ENCODE peak calls at places on chromosomes 6 and 20, in four cellular contexts. One of them, this sample, is unnamed.

GRCh38 chr20:5996765-5997164 is 46.3 kb downstream of the MCM8 start:
- DNase-seq in GM23248: no peak
- DNase-seq in esophagus squamous epithelium: no peak
- DNase-seq in heart right ventricle: no peak
- DNase-seq in this sample: no peak

GRCh38 chr20:23889775-23890187 is 10.2 kb upstream of the CST5 start:
- DNase-seq in heart right ventricle: peak; percentile 29
- DNase-seq in GM23248: peak; percentile 62
- DNase-seq in esophagus squamous epithelium: no peak
- DNase-seq in this sample: no peak

GRCh38 chr6:168319279-168320051 is at the start of gene DACT2:
- DNase-seq in esophagus squamous epithelium: no peak
- DNase-seq in GM23248: no peak
- DNase-seq in heart right ventricle: no peak
- DNase-seq in this sample: no peak

GRCh38 chr6:105545206-105545920 is 142.5 kb upstream of the PREP start:
- DNase-seq in heart right ventricle: no peak
- DNase-seq in GM23248: peak; percentile 83
- DNase-seq in esophagus squamous epithelium: no peak
- DNase-seq in this sample: no peak

GRCh38 chr6:27477318-27478013 is 4.6 kb upstream of the ZNF184 start:
- DNase-seq in heart right ventricle: no peak
- DNase-seq in esophagus squamous epithelium: no peak
- DNase-seq in GM23248: no peak
- DNase-seq in this sample: no peak

GRCh38 chr20:50395258-50395729 is 114.9 kb upstream of the PTPN1 start:
- DNase-seq in heart right ventricle: peak; percentile 79
- DNase-seq in esophagus squamous epithelium: no peak
- DNase-seq in GM23248: peak; percentile 69
- DNase-seq in this sample: peak; percentile 78

GRCh38 chr20:50144362-50144761 is 9.2 kb downstream of the PEDS1 start:
- DNase-seq in GM23248: peak; percentile 99
- DNase-seq in esophagus squamous epithelium: no peak
- DNase-seq in heart right ventricle: no peak
- DNase-seq in this sample: no peak

GRCh38 chr20:5859611-5860010 is 90.7 kb downstream of the TRMT6 start:
- DNase-seq in GM23248: peak; percentile 20
- DNase-seq in esophagus squamous epithelium: no peak
- DNase-seq in heart right ventricle: no peak
- DNase-seq in this sample: no peak

GRCh38 chr6:12637960-12638641 is 78.5 kb upstream of the PHACTR1 start:
- DNase-seq in esophagus squamous epithelium: no peak
- DNase-seq in GM23248: peak; percentile 88
- DNase-seq in heart right ventricle: peak; percentile 31
- DNase-seq in this sample: no peak

GRCh38 chr20:22389836-22390542 is 194.4 kb downstream of the FOXA2 start:
- DNase-seq in GM23248: peak; percentile 59
- DNase-seq in heart right ventricle: no peak
- DNase-seq in esophagus squamous epithelium: no peak
- DNase-seq in this sample: no peak

GRCh38 chr6:53530346-53530745 is 14.6 kb downstream of the GCLC start:
- DNase-seq in esophagus squamous epithelium: no peak
- DNase-seq in GM23248: peak; percentile 36
- DNase-seq in heart right ventricle: no peak
- DNase-seq in this sample: no peak

GRCh38 chr6:129203190-129203900 is 320.4 kb downstream of the LAMA2 start:
- DNase-seq in esophagus squamous epithelium: no peak
- DNase-seq in heart right ventricle: no peak
- DNase-seq in GM23248: no peak
- DNase-seq in this sample: no peak

GRCh38 chr6:38755874-38756273 is 40.8 kb downstream of the DNAH8 start:
- DNase-seq in esophagus squamous epithelium: no peak
- DNase-seq in heart right ventricle: no peak
- DNase-seq in GM23248: no peak
- DNase-seq in this sample: no peak

GRCh38 chr20:2741463-2741862 is 48.9 kb downstream of the EBF4 start:
- DNase-seq in esophagus squamous epithelium: no peak
- DNase-seq in GM23248: no peak
- DNase-seq in heart right ventricle: no peak
- DNase-seq in this sample: no peak